ENCODE peak calls at places on chromosomes 16 and 17, in five cellular contexts. One of them, this sample, is unnamed.

GRCh38 chr17:48724241-48725004 is 1.4 kb downstream of the PRAC2 start:
- DNase-seq in GM12878: peak
- DNase-seq in A549: peak
- DNase-seq in SK-N-SH: peak
- DNase-seq in K562: peak
- DNase-seq in this sample: peak

GRCh38 chr17:73697872-73698271 is 53.6 kb upstream of the SDK2 start:
- DNase-seq in GM12878: no peak
- DNase-seq in A549: no peak
- DNase-seq in SK-N-SH: no peak
- DNase-seq in K562: no peak
- DNase-seq in this sample: no peak

GRCh38 chr16:78676351-78676750 is 576.9 kb downstream of the WWOX start:
- DNase-seq in GM12878: no peak
- DNase-seq in A549: no peak
- DNase-seq in SK-N-SH: no peak
- DNase-seq in K562: no peak
- DNase-seq in this sample: no peak

GRCh38 chr17:2965621-2966275 is 97.7 kb downstream of the OR1D5 start:
- DNase-seq in GM12878: no peak
- DNase-seq in A549: peak
- DNase-seq in SK-N-SH: peak
- DNase-seq in K562: no peak
- DNase-seq in this sample: peak

GRCh38 chr17:67223924-67224323 is 21.1 kb downstream of the HELZ start:
- DNase-seq in GM12878: no peak
- DNase-seq in A549: peak
- DNase-seq in SK-N-SH: peak
- DNase-seq in K562: peak
- DNase-seq in this sample: no peak

GRCh38 chr17:48100591-48101011 is 677 bp downstream of the CBX1 start:
- DNase-seq in GM12878: no peak
- DNase-seq in A549: peak
- DNase-seq in SK-N-SH: peak
- DNase-seq in K562: peak
- DNase-seq in this sample: peak

GRCh38 chr16:66524601-66525164 is 25.2 kb downstream of the TK2 start:
- DNase-seq in GM12878: peak
- DNase-seq in A549: no peak
- DNase-seq in SK-N-SH: no peak
- DNase-seq in K562: peak
- DNase-seq in this sample: no peak

GRCh38 chr17:78568494-78569115 is 8.6 kb downstream of the DNAH17 start:
- DNase-seq in GM12878: no peak
- DNase-seq in A549: no peak
- DNase-seq in SK-N-SH: peak
- DNase-seq in K562: no peak
- DNase-seq in this sample: peak

GRCh38 chr17:74601944-74602572 is 10.0 kb upstream of the CD300LD start:
- DNase-seq in GM12878: no peak
- DNase-seq in A549: peak
- DNase-seq in SK-N-SH: peak
- DNase-seq in K562: peak
- DNase-seq in this sample: peak

GRCh38 chr17:6241996-6242395 is 171.8 kb downstream of the WSCD1 start:
- DNase-seq in GM12878: no peak
- DNase-seq in A549: no peak
- DNase-seq in SK-N-SH: no peak
- DNase-seq in K562: no peak
- DNase-seq in this sample: no peak

GRCh38 chr16:79850348-79850747 is 249.8 kb upstream of the MAF start:
- DNase-seq in GM12878: no peak
- DNase-seq in A549: no peak
- DNase-seq in SK-N-SH: no peak
- DNase-seq in K562: no peak
- DNase-seq in this sample: no peak

GRCh38 chr16:1072526-1073261 is at the start of gene SSTR5:
- DNase-seq in GM12878: no peak
- DNase-seq in A549: no peak
- DNase-seq in SK-N-SH: no peak
- DNase-seq in K562: peak
- DNase-seq in this sample: no peak

GRCh38 chr17:73013816-73014663 is 78.4 kb downstream of the SLC39A11 start:
- DNase-seq in GM12878: no peak
- DNase-seq in A549: peak
- DNase-seq in SK-N-SH: no peak
- DNase-seq in K562: peak
- DNase-seq in this sample: peak

GRCh38 chr17:76491271-76492184 is 9.7 kb downstream of the RHBDF2 start:
- DNase-seq in GM12878: no peak
- DNase-seq in A549: no peak
- DNase-seq in SK-N-SH: no peak
- DNase-seq in K562: peak
- DNase-seq in this sample: no peak
- TF ChIP-seq RCOR1 in GM12878: no peak
- TF ChIP-seq RCOR1 in A549: no peak
- TF ChIP-seq RCOR1 in SK-N-SH: no peak
- TF ChIP-seq RCOR1 in K562: no peak
- TF ChIP-seq RCOR1 in this sample: no peak

GRCh38 chr17:20930065-20930760 is 112.6 kb downstream of the USP22 start:
- DNase-seq in GM12878: no peak
- DNase-seq in A549: no peak
- DNase-seq in SK-N-SH: no peak
- DNase-seq in K562: no peak
- DNase-seq in this sample: peak

GRCh38 chr17:20934288-20934687 is 108.5 kb downstream of the USP22 start:
- DNase-seq in GM12878: no peak
- DNase-seq in A549: no peak
- DNase-seq in SK-N-SH: no peak
- DNase-seq in K562: no peak
- DNase-seq in this sample: no peak

GRCh38 chr17:20938244-20938643 is 104.6 kb downstream of the USP22 start:
- DNase-seq in GM12878: no peak
- DNase-seq in A549: no peak
- DNase-seq in SK-N-SH: no peak
- DNase-seq in K562: no peak
- DNase-seq in this sample: no peak

DNA sequence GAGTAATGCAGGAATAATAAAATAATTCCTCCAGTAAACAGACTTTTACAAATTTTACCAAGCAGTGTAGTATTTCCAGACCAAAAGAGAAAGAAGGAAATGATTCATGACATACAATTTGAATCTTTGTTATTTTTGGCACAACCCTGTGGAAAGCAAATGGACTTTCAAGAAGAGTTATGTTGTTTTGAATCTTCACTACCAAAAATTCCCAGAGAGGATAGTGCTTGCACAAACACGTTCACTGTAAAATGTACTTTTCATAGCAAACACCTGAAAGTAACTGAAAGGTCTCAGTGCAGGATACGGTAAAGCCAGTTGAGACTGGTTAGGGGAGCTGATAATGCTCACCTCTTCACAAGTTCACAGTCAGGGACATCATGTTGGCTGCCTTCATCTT is 107.1 kb downstream of the USP22 start:
- DNase-seq in GM12878: no peak
- DNase-seq in A549: no peak
- DNase-seq in SK-N-SH: no peak
- DNase-seq in K562: no peak
- DNase-seq in this sample: peak
- TF ChIP-seq RCOR1 in GM12878: no peak
- TF ChIP-seq RCOR1 in A549: no peak
- TF ChIP-seq RCOR1 in SK-N-SH: no peak
- TF ChIP-seq RCOR1 in K562: no peak
- TF ChIP-seq RCOR1 in this sample: no peak

DNA sequence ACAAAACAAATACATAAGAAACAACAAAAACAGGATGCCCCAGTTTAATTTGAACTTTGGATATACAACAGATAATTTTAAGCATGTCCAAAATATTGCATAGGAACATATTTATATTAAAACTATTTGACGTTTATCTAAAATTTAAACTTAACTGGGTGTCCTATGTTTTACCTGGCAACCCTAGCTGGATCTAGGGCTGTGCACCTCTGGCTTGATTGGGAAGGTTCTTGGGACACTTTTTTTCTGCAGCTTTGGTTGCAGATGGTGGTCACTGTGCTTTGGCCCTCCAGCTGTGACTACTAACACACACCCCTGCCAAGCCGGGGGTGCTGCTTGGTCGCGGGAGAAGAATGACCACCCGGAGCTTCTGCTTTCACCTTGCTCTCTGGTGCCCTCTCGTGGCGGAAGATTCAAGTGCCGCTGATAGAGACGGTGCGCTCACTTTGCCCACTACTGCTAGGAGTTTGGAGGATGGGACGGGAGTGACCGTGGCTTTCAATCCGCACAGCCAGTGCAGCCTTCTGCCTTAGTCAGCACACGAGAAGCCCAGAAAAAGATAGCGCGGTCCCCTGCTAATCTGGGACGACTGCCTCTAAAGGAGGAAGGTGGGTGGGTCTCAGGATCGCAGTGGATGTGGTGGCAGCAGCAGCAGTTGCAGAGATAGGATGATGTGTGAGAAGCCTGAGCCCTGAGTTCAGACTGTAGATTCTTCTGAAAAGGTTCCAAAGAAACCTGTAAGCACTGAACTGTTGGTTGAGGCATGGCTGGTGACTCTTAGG is 6.7 kb downstream of the SPACA3 start:
- DNase-seq in GM12878: no peak
- DNase-seq in A549: peak
- DNase-seq in SK-N-SH: peak
- DNase-seq in K562: peak
- DNase-seq in this sample: peak
- TF ChIP-seq RCOR1 in GM12878: no peak
- TF ChIP-seq RCOR1 in A549: no peak
- TF ChIP-seq RCOR1 in SK-N-SH: no peak
- TF ChIP-seq RCOR1 in K562: no peak
- TF ChIP-seq RCOR1 in this sample: no peak

GRCh38 chr17:56678249-56679144 is 85.0 kb downstream of the NOG start:
- DNase-seq in GM12878: no peak
- DNase-seq in A549: no peak
- DNase-seq in SK-N-SH: peak
- DNase-seq in K562: no peak
- DNase-seq in this sample: no peak
- TF ChIP-seq RCOR1 in GM12878: no peak
- TF ChIP-seq RCOR1 in A549: no peak
- TF ChIP-seq RCOR1 in SK-N-SH: no peak
- TF ChIP-seq RCOR1 in K562: no peak
- TF ChIP-seq RCOR1 in this sample: no peak

DNA sequence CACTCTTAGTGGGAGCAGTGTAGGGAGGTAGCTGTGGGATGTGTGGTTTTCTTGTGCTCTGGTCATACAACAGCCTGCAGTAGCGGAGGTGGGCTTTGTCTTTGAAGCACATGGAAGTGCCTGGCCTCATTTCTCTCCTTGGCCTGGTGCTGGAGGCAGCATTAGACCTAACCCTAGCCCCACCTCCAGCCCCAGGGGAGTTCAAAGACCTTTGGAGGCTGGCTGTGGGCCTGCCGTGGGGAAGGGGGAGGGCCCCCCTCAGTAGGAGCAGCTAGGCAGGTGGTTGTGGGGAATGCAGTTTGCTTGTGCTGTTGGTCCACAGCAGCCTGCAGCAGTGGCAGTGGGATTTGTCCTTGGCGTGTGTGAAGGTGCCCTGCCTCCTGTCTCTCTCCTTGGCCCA is 91.7 kb downstream of the BCAS3 start:
- DNase-seq in GM12878: no peak
- DNase-seq in A549: no peak
- DNase-seq in SK-N-SH: no peak
- DNase-seq in K562: no peak
- DNase-seq in this sample: no peak
- TF ChIP-seq RCOR1 in GM12878: no peak
- TF ChIP-seq RCOR1 in A549: no peak
- TF ChIP-seq RCOR1 in SK-N-SH: no peak
- TF ChIP-seq RCOR1 in K562: no peak
- TF ChIP-seq RCOR1 in this sample: no peak

DNA sequence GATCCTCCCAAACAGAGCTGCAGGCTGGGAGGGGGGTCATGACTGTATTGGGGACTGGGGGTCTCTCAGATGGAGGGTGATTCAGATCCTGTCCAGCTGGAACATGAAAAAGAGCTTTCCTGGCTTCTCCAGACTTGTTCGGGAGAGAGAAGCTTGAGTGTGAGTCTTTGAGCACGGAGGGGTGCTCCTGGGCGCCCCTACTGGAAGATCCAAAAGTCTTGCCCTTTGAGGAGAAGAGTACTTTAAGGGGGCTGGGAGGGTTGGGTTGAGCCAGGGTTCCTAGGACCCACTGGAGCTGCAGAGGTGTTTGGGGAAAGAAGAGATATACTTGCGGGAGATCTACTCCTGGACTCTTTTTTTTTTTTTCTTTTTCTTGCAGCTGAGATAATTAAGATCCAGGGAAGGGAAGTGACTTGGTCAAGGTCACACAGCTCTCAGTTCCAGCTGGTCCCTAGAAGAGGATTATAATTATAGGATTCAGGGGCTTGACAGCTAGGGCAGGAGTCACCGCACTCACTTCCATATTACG is 8.4 kb downstream of the RARA start:
- DNase-seq in GM12878: no peak
- DNase-seq in A549: peak
- DNase-seq in SK-N-SH: peak
- DNase-seq in K562: peak
- DNase-seq in this sample: peak
- TF ChIP-seq RCOR1 in GM12878: no peak
- TF ChIP-seq RCOR1 in A549: no peak
- TF ChIP-seq RCOR1 in SK-N-SH: no peak
- TF ChIP-seq RCOR1 in K562: no peak
- TF ChIP-seq RCOR1 in this sample: no peak

GRCh38 chr17:80339118-80339517 is 75.8 kb upstream of the ENDOV start:
- DNase-seq in GM12878: no peak
- DNase-seq in A549: no peak
- DNase-seq in SK-N-SH: no peak
- DNase-seq in K562: no peak
- DNase-seq in this sample: no peak
- TF ChIP-seq RCOR1 in GM12878: no peak
- TF ChIP-seq RCOR1 in A549: no peak
- TF ChIP-seq RCOR1 in SK-N-SH: no peak
- TF ChIP-seq RCOR1 in K562: no peak
- TF ChIP-seq RCOR1 in this sample: no peak

GRCh38 chr16:87709677-87710076 is 56.1 kb downstream of the KLHDC4 start:
- DNase-seq in GM12878: no peak
- DNase-seq in A549: no peak
- DNase-seq in SK-N-SH: no peak
- DNase-seq in K562: no peak
- DNase-seq in this sample: no peak
- TF ChIP-seq RCOR1 in GM12878: no peak
- TF ChIP-seq RCOR1 in A549: no peak
- TF ChIP-seq RCOR1 in SK-N-SH: no peak
- TF ChIP-seq RCOR1 in K562: no peak
- TF ChIP-seq RCOR1 in this sample: no peak

DNA sequence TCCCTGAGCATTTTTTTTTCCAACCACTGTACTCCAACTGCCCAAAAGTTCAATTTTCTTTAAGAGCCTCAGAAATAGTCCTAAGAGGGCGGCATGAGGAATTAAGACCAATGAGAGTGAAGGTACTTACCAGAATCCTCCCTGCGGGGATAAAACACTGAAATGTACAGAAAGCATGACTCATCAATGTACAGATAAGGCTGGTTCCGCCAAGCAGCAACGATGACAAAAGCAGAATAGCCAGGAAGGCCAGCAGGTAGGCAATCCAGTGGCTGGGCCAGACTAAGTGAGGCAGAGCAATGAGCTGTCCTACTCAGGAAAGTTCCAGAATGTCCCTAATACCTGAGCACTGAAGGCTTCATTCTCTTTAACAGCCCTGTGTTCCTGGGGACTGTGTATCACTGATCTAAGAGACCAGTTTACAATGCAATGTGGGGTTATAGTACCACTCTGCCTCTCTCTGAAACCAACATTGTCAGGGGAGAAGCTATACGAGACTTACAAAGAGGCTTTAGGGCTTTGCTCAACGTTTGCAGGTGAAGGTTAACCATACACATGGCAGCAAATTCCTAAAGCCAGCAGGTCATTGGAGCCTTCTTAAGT is 11.0 kb upstream of the GPR139 start:
- DNase-seq in GM12878: no peak
- DNase-seq in A549: no peak
- DNase-seq in SK-N-SH: no peak
- DNase-seq in K562: peak
- DNase-seq in this sample: no peak
- TF ChIP-seq RCOR1 in GM12878: no peak
- TF ChIP-seq RCOR1 in A549: no peak
- TF ChIP-seq RCOR1 in SK-N-SH: no peak
- TF ChIP-seq RCOR1 in K562: no peak
- TF ChIP-seq RCOR1 in this sample: no peak